ENCODE peak calls at places on chromosomes 16 and 17, in five cellular contexts. K is A549, X is lower lobe of right lung, W is HFFc6, M is heart left ventricle. G is an unnamed sample.

GRCh38 chr16:81227780-81228179 is 10.7 kb upstream of the BCO1 start:
- DNase-seq in K (no peak), X (no peak), W (no peak), M (no peak), G (no peak)

GRCh38 chr16:52383640-52384292 is 163.2 kb downstream of the TOX3 start:
- DNase-seq in K (no peak), X (no peak), W (no peak), M (no peak), G (no peak)

GRCh38 chr16:2008631-2009301 is 855 bp downstream of the ZNF598 start:
- DNase-seq in K (no peak), X (no peak), W (no peak), M (no peak), G (no peak)

GRCh38 chr16:73326770-73327470 is 279.0 kb upstream of the ZFHX3 start:
- DNase-seq in K (no peak), X (no peak), W (no peak), M (no peak), G (no peak)

GRCh38 chr17:80872999-80873951 is 118.4 kb upstream of the CHMP6 start:
- DNase-seq in K (peak), X (peak), W (peak), M (peak), G (peak)

GRCh38 chr16:19883296-19883951 is 1.2 kb downstream of the GPRC5B start:
- DNase-seq in K (no peak), X (no peak), W (no peak), M (peak), G (no peak)

GRCh38 chr16:85453179-85453678 is 159.9 kb upstream of the GSE1 start:
- DNase-seq in K (no peak), X (no peak), W (no peak), M (no peak), G (no peak)

GRCh38 chr17:79651266-79651665 is 40.4 kb upstream of the RBFOX3 start:
- DNase-seq in K (no peak), X (no peak), W (no peak), M (no peak), G (no peak)

GRCh38 chr17:28100936-28101335 is 58.5 kb downstream of the NLK start:
- DNase-seq in K (no peak), X (no peak), W (no peak), M (no peak), G (no peak)

GRCh38 chr16:57186630-57187507 is 740 bp downstream of the RSPRY1 start:
- DNase-seq in K (peak), X (no peak), W (peak), M (no peak), G (no peak)

GRCh38 chr16:85621698-85622433 is 8.7 kb downstream of the GSE1 start:
- DNase-seq in K (peak), X (no peak), W (no peak), M (no peak), G (no peak)

GRCh38 chr17:75612906-75613626 is 20.2 kb upstream of the SMIM5 start:
- DNase-seq in K (no peak), X (no peak), W (no peak), M (no peak), G (no peak)

GRCh38 chr17:7656958-7657715 is 6.4 kb downstream of the ATP1B2 start:
- DNase-seq in K (peak), X (no peak), W (no peak), M (peak), G (no peak)

GRCh38 chr17:74288785-74289184 is 14.8 kb downstream of the DNAI2 start:
- DNase-seq in K (no peak), X (no peak), W (no peak), M (no peak), G (no peak)

GRCh38 chr16:70638814-70639792 is 7.3 kb upstream of the IL34 start:
- DNase-seq in K (no peak), X (no peak), W (peak), M (no peak), G (no peak)

GRCh38 chr17:29042679-29043538 is at the start of gene PIPOX:
- DNase-seq in K (peak), X (peak), W (no peak), M (peak), G (no peak)

GRCh38 chr16:30567160-30567990 is 4.1 kb downstream of the ZNF688 start:
- DNase-seq in K (peak), X (no peak), W (no peak), M (no peak), G (no peak)

GRCh38 chr17:82305727-82306300 is 11.6 kb downstream of the CD7 start:
- DNase-seq in K (no peak), X (no peak), W (no peak), M (no peak), G (no peak)

GRCh38 chr16:83113811-83114210 is 487.0 kb downstream of the CDH13 start:
- DNase-seq in K (no peak), X (no peak), W (no peak), M (no peak), G (no peak)

GRCh38 chr16:78286076-78286475 is 186.6 kb downstream of the WWOX start:
- DNase-seq in K (no peak), X (no peak), W (no peak), M (no peak), G (no peak)

GRCh38 chr17:14299261-14300093 is 1.4 kb upstream of the HS3ST3B1 start:
- DNase-seq in K (no peak), X (peak), W (no peak), M (peak), G (peak)

GRCh38 chr17:39598635-39599005 is 9.1 kb downstream of the NEUROD2 start:
- DNase-seq in K (no peak), X (no peak), W (no peak), M (no peak), G (no peak)

GRCh38 chr16:81275795-81276194 is 37.3 kb downstream of the BCO1 start:
- DNase-seq in K (no peak), X (no peak), W (no peak), M (no peak), G (peak)

GRCh38 chr16:87832137-87832527 is 37.2 kb downstream of the SLC7A5 start:
- DNase-seq in K (peak), X (no peak), W (no peak), M (no peak), G (no peak)

GRCh38 chr16:22927306-22927705 is 113.3 kb downstream of the HS3ST2 start:
- DNase-seq in K (no peak), X (no peak), W (no peak), M (no peak), G (no peak)

GRCh38 chr17:28972437-28972836 is 21.1 kb upstream of the PHF12 start:
- DNase-seq in K (no peak), X (no peak), W (peak), M (no peak), G (peak)

GRCh38 chr16:11080327-11080967 is 136.1 kb downstream of the CLEC16A start:
- DNase-seq in K (no peak), X (no peak), W (no peak), M (no peak), G (no peak)

GRCh38 chr17:13222931-13223330 is 205.1 kb upstream of the ELAC2 start:
- DNase-seq in K (no peak), X (no peak), W (no peak), M (no peak), G (no peak)

GRCh38 chr17:1629647-1630310 is 1.1 kb upstream of the SLC43A2 start:
- DNase-seq in K (peak), X (peak), W (no peak), M (peak), G (no peak)

GRCh38 chr17:36682804-36683203 is 81.4 kb downstream of the MRM1 start:
- DNase-seq in K (no peak), X (no peak), W (no peak), M (no peak), G (peak)

GRCh38 chr17:34379876-34380275 is 16.8 kb upstream of the CCL1 start:
- DNase-seq in K (no peak), X (no peak), W (no peak), M (no peak), G (no peak)

GRCh38 chr17:34383225-34383615 is 20.2 kb upstream of the CCL1 start:
- DNase-seq in K (no peak), X (no peak), W (no peak), M (no peak), G (no peak)

GRCh38 chr17:34384271-34384670 is 21.2 kb upstream of the CCL1 start:
- DNase-seq in K (no peak), X (no peak), W (no peak), M (no peak), G (no peak)

GRCh38 chr17:34384822-34385605 is 22.0 kb upstream of the CCL1 start:
- DNase-seq in K (no peak), X (no peak), W (no peak), M (no peak), G (no peak)

GRCh38 chr17:34382586-34383224 is 19.7 kb upstream of the CCL1 start:
- DNase-seq in K (no peak), X (no peak), W (no peak), M (no peak), G (no peak)
- TF ChIP-seq CTCF in K (no peak), X (no peak), W (no peak), M (no peak), G (no peak)

GRCh38 chr17:16872351-16872751 is 99.6 kb downstream of the TNFRSF13B start:
- DNase-seq in K (no peak), X (no peak), W (no peak), M (no peak), G (no peak)

GRCh38 chr17:16875662-16876061 is 96.3 kb downstream of the TNFRSF13B start:
- DNase-seq in K (no peak), X (no peak), W (no peak), M (no peak), G (no peak)

GRCh38 chr17:16873654-16874035 is 98.3 kb downstream of the TNFRSF13B start:
- DNase-seq in K (no peak), X (no peak), W (no peak), M (no peak), G (no peak)

GRCh38 chr17:16870253-16871245 is 101.4 kb downstream of the TNFRSF13B start:
- DNase-seq in K (no peak), X (no peak), W (no peak), M (no peak), G (no peak)

GRCh38 chr17:16872836-16873653 is 98.9 kb downstream of the TNFRSF13B start:
- DNase-seq in K (peak), X (no peak), W (no peak), M (no peak), G (no peak)
- TF ChIP-seq CTCF in K (peak), X (peak), W (peak), M (peak), G (peak)

GRCh38 chr16:67028555-67029248 is at the start of gene CBFB:
- DNase-seq in K (peak), X (peak), W (peak), M (peak), G (peak)
- TF ChIP-seq CTCF in K (no peak), X (no peak), W (peak), M (peak), G (peak)

DNA sequence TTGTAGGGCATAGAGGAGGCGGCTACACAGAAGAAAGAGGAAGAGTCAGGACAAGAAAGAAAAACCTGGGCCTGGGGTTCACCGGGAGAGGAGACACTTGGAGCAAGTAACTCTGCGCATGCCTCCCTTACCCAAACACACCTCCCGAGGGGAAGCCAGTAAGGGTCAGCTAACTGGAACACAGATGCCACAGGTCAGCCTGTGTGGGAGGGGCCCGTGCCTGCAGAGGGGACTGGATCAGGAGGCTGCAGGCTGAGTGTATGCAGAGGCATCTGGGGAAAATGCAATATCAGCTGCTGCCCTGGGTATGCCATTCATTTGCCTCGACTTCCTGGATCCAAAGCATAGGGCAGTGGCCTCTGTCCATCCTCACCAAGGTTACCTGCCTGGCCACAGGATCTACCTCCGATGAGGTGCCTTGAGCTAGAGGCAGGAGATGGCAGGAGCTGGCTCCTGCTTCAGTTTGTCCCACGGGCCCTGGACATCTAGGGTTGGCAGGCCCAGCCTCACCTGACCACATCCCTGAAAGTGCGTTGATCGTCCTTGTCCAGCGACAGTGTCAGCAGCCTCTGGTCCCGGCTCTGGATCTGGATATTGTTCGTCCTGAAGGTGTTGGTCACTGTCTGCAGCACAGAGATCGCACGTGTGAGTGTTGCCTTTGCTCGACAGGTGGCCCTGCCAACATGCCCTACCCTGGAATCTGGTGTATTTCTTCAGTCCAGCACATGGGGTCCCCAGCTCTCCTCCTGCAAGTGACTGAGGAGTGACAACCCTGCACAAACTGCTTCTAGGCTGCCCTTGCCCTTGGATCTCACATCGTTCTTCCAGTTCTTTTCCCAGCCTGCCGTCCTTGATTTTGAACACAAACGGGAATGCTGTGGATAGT is 4.6 kb upstream of the MFSD6L start:
- DNase-seq in K (peak), X (no peak), W (no peak), M (no peak), G (no peak)
- TF ChIP-seq CTCF in K (no peak), X (no peak), W (no peak), M (no peak), G (peak)

GRCh38 chr16:49378238-49378637 is 4.6 kb downstream of the C16orf78 start:
- DNase-seq in K (no peak), X (no peak), W (no peak), M (no peak), G (no peak)

GRCh38 chr16:49377196-49377755 is 3.7 kb downstream of the C16orf78 start:
- DNase-seq in K (no peak), X (no peak), W (no peak), M (no peak), G (no peak)

GRCh38 chr16:49378816-49379215 is 5.2 kb downstream of the C16orf78 start:
- DNase-seq in K (no peak), X (no peak), W (no peak), M (no peak), G (no peak)

GRCh38 chr16:49382916-49383315 is 9.3 kb downstream of the C16orf78 start:
- DNase-seq in K (peak), X (no peak), W (no peak), M (no peak), G (no peak)
- TF ChIP-seq CTCF in K (no peak), X (no peak), W (no peak), M (no peak), G (no peak)

GRCh38 chr16:47774661-47775060 is 313.5 kb downstream of the PHKB start:
- DNase-seq in K (peak), X (no peak), W (peak), M (no peak), G (no peak)
- TF ChIP-seq CTCF in K (no peak), X (peak), W (peak), M (no peak), G (peak)

DNA sequence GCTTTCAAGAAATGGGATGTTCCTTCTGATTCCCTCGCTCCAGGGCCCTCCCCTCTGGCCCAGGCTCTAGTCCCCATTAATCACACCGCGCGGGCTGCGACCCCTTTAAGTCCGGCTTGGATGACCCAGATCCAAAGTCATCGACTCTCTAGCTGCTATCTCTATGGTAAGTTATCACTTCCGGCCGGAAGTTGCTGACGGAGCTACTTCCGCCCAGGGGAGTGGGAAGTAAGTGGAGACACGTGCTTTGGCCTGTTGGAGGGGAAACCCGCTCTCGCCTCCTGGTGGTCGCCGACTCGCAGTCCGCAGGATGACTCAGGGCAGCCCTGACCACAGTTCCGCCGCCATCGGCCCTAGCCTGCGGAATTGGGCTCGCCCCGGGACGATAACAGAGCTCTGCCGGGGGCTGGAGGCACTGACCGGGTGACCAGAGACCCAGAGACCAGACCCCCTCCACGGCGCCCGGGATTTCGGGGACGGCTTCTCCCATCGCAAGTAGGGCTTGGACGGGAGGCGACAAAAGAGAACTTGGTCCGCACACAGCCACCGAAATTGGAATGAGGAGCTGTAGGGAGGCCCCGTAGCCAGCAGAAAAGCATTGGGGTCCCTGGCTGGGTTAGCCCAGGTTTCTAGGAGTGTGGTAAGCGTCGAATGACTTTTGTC is 52.2 kb upstream of the SEC14L1 start:
- DNase-seq in K (peak), X (peak), W (peak), M (peak), G (peak)
- TF ChIP-seq CTCF in K (peak), X (peak), W (peak), M (peak), G (peak)

DNA sequence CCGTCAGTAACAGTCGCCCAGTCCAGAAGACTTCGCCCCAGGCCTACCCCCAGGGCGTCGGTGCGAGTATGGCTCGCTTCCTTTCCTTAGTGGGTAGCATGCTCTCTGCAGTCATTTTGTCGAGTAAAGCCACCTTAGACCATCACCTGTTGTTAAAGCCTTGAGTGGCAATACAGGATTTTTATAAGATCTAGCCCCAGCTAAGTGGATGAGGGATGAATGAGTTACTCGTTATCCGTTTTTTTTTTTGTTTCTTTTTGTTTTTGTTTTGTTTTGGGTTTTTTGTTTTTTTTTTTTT is 322 bp upstream of the KLHL11 start:
- DNase-seq in K (no peak), X (no peak), W (no peak), M (no peak), G (no peak)
- TF ChIP-seq CTCF in K (no peak), X (no peak), W (no peak), M (no peak), G (no peak)

DNA sequence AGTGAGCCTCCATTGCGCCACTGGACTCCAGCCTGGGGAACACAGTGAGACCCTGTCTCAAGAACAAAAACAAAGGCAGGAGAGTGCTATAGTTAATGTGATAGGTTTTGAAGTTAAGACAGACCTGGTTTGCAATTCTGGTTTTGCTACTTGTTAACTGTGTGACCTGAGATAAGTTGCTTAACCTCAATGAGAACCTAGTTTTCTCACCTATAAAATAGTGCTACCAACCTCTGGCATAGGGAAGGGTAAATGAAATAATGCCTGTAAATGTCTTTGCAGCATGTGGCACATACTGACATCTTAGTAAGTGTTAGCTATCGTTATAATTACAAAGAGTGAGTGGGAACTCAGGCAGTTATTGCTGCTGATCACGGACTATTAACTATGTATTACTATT is 29.8 kb upstream of the NFATC3 start:
- DNase-seq in K (no peak), X (no peak), W (no peak), M (no peak), G (no peak)
- TF ChIP-seq CTCF in K (no peak), X (no peak), W (no peak), M (no peak), G (no peak)

GRCh38 chr17:48181653-48182052 is 74.1 kb downstream of the SNX11 start:
- DNase-seq in K (peak), X (no peak), W (peak), M (no peak), G (no peak)
- TF ChIP-seq CTCF in K (peak), X (no peak), W (peak), M (no peak), G (peak)

G was measured in chondrocyte.